ENCODE peak calls at places on chromosomes 6 and 20, in nine cellular contexts. One of them, this sample, is unnamed.

GRCh38 chr6:19788684-19789083 is 48.5 kb upstream of the ID4 start:
- DNase-seq in ovary: no peak
- DNase-seq in stomach: no peak
- DNase-seq in Peyer's patch: no peak
- DNase-seq in esophagus squamous epithelium: no peak
- DNase-seq in vagina: no peak
- DNase-seq in thyroid gland: no peak
- DNase-seq in uterus: no peak
- DNase-seq in IMR-90: no peak
- DNase-seq in this sample: no peak

GRCh38 chr20:62831854-62832211 is 15.0 kb downstream of the COL9A3 start:
- DNase-seq in IMR-90: no peak
- DNase-seq in Peyer's patch: no peak
- DNase-seq in thyroid gland: no peak
- DNase-seq in vagina: no peak
- DNase-seq in stomach: no peak
- DNase-seq in ovary: no peak
- DNase-seq in uterus: no peak
- DNase-seq in esophagus squamous epithelium: no peak
- DNase-seq in this sample: no peak

GRCh38 chr6:161411265-161411944 is 137.5 kb upstream of the AGPAT4 start:
- DNase-seq in esophagus squamous epithelium: no peak
- DNase-seq in IMR-90: no peak
- DNase-seq in stomach: no peak
- DNase-seq in uterus: no peak
- DNase-seq in thyroid gland: no peak
- DNase-seq in Peyer's patch: no peak
- DNase-seq in ovary: no peak
- DNase-seq in vagina: no peak
- DNase-seq in this sample: no peak

GRCh38 chr6:38973178-38974057 is 75.2 kb upstream of the GLP1R start:
- DNase-seq in stomach: no peak
- DNase-seq in ovary: no peak
- DNase-seq in esophagus squamous epithelium: no peak
- DNase-seq in Peyer's patch: no peak
- DNase-seq in IMR-90: peak; percentile 79
- DNase-seq in vagina: no peak
- DNase-seq in uterus: no peak
- DNase-seq in thyroid gland: no peak
- DNase-seq in this sample: peak; percentile 26

GRCh38 chr20:46814366-46815232 is 80.0 kb upstream of the EYA2 start:
- DNase-seq in ovary: no peak
- DNase-seq in stomach: peak; percentile 33
- DNase-seq in thyroid gland: no peak
- DNase-seq in esophagus squamous epithelium: no peak
- DNase-seq in IMR-90: peak; percentile 87
- DNase-seq in Peyer's patch: no peak
- DNase-seq in vagina: peak; percentile 81
- DNase-seq in uterus: no peak
- DNase-seq in this sample: no peak

GRCh38 chr20:46715292-46715756 is 5.9 kb downstream of the SLC2A10 start:
- DNase-seq in stomach: peak; percentile 41
- DNase-seq in IMR-90: peak; percentile 80
- DNase-seq in uterus: peak; percentile 68
- DNase-seq in ovary: peak; percentile 55
- DNase-seq in esophagus squamous epithelium: no peak
- DNase-seq in Peyer's patch: peak; percentile 58
- DNase-seq in vagina: no peak
- DNase-seq in thyroid gland: peak; percentile 46
- DNase-seq in this sample: peak; percentile 60

GRCh38 chr20:43293068-43293786 is 103.5 kb upstream of the PTPRT start:
- DNase-seq in uterus: no peak
- DNase-seq in stomach: no peak
- DNase-seq in IMR-90: no peak
- DNase-seq in esophagus squamous epithelium: no peak
- DNase-seq in ovary: no peak
- DNase-seq in Peyer's patch: no peak
- DNase-seq in vagina: no peak
- DNase-seq in thyroid gland: no peak
- DNase-seq in this sample: no peak

GRCh38 chr6:2852921-2853322 is 11.3 kb upstream of the SERPINB1 start:
- DNase-seq in esophagus squamous epithelium: no peak
- DNase-seq in uterus: no peak
- DNase-seq in Peyer's patch: no peak
- DNase-seq in vagina: no peak
- DNase-seq in stomach: no peak
- DNase-seq in ovary: no peak
- DNase-seq in IMR-90: no peak
- DNase-seq in thyroid gland: no peak
- DNase-seq in this sample: no peak

GRCh38 chr6:160042788-160043301 is 74.0 kb downstream of the IGF2R start:
- DNase-seq in IMR-90: peak; percentile 20
- DNase-seq in thyroid gland: no peak
- DNase-seq in Peyer's patch: no peak
- DNase-seq in vagina: no peak
- DNase-seq in stomach: no peak
- DNase-seq in uterus: no peak
- DNase-seq in ovary: no peak
- DNase-seq in esophagus squamous epithelium: no peak
- DNase-seq in this sample: no peak

GRCh38 chr6:154127638-154128037 is 88.6 kb downstream of the OPRM1 start:
- DNase-seq in IMR-90: no peak
- DNase-seq in esophagus squamous epithelium: no peak
- DNase-seq in thyroid gland: no peak
- DNase-seq in vagina: no peak
- DNase-seq in stomach: no peak
- DNase-seq in uterus: no peak
- DNase-seq in Peyer's patch: no peak
- DNase-seq in ovary: no peak
- DNase-seq in this sample: no peak

GRCh38 chr6:25703005-25703404 is 51.0 kb downstream of the SCGN start:
- DNase-seq in IMR-90: no peak
- DNase-seq in esophagus squamous epithelium: no peak
- DNase-seq in uterus: no peak
- DNase-seq in stomach: no peak
- DNase-seq in vagina: no peak
- DNase-seq in thyroid gland: no peak
- DNase-seq in ovary: no peak
- DNase-seq in Peyer's patch: no peak
- DNase-seq in this sample: no peak

GRCh38 chr6:113500221-113500620 is 356.9 kb upstream of the MARCKS start:
- DNase-seq in vagina: no peak
- DNase-seq in thyroid gland: no peak
- DNase-seq in ovary: no peak
- DNase-seq in Peyer's patch: no peak
- DNase-seq in esophagus squamous epithelium: no peak
- DNase-seq in stomach: no peak
- DNase-seq in uterus: no peak
- DNase-seq in IMR-90: no peak
- DNase-seq in this sample: no peak

GRCh38 chr20:45972500-45973183 is 639 bp upstream of the ZNF335 start:
- DNase-seq in vagina: no peak
- DNase-seq in stomach: no peak
- DNase-seq in IMR-90: no peak
- DNase-seq in esophagus squamous epithelium: no peak
- DNase-seq in Peyer's patch: peak; percentile 97
- DNase-seq in ovary: no peak
- DNase-seq in thyroid gland: no peak
- DNase-seq in uterus: no peak
- DNase-seq in this sample: no peak

GRCh38 chr20:57795347-57795697 is 85.5 kb upstream of the PMEPA1 start:
- DNase-seq in stomach: no peak
- DNase-seq in Peyer's patch: no peak
- DNase-seq in ovary: no peak
- DNase-seq in vagina: no peak
- DNase-seq in uterus: no peak
- DNase-seq in thyroid gland: no peak
- DNase-seq in IMR-90: peak; percentile 2
- DNase-seq in esophagus squamous epithelium: no peak
- DNase-seq in this sample: no peak

GRCh38 chr20:34129518-34130162 is 17.6 kb upstream of the EIF2S2 start:
- DNase-seq in uterus: peak; percentile 44
- DNase-seq in IMR-90: peak; percentile 73
- DNase-seq in thyroid gland: peak; percentile 53
- DNase-seq in stomach: peak; percentile 64
- DNase-seq in Peyer's patch: peak; percentile 73
- DNase-seq in ovary: peak; percentile 51
- DNase-seq in vagina: no peak
- DNase-seq in esophagus squamous epithelium: no peak
- DNase-seq in this sample: peak; percentile 85

GRCh38 chr20:64044484-64045247 is 4.8 kb downstream of the SOX18 start:
- DNase-seq in uterus: no peak
- DNase-seq in esophagus squamous epithelium: no peak
- DNase-seq in IMR-90: peak; percentile 37
- DNase-seq in vagina: no peak
- DNase-seq in stomach: no peak
- DNase-seq in Peyer's patch: no peak
- DNase-seq in ovary: no peak
- DNase-seq in thyroid gland: no peak
- DNase-seq in this sample: no peak

GRCh38 chr6:82555801-82556200 is 192.2 kb downstream of the TPBG start:
- DNase-seq in ovary: no peak
- DNase-seq in IMR-90: peak; percentile 19
- DNase-seq in uterus: no peak
- DNase-seq in Peyer's patch: no peak
- DNase-seq in esophagus squamous epithelium: no peak
- DNase-seq in stomach: no peak
- DNase-seq in vagina: no peak
- DNase-seq in thyroid gland: no peak
- DNase-seq in this sample: no peak

GRCh38 chr6:62891065-62891647 is 320.1 kb upstream of the FKBP1C start:
- DNase-seq in uterus: no peak
- DNase-seq in ovary: no peak
- DNase-seq in thyroid gland: no peak
- DNase-seq in stomach: no peak
- DNase-seq in vagina: no peak
- DNase-seq in Peyer's patch: no peak
- DNase-seq in IMR-90: no peak
- DNase-seq in esophagus squamous epithelium: no peak
- DNase-seq in this sample: no peak

GRCh38 chr6:122007366-122007765 is 392.1 kb upstream of the HSF2 start:
- DNase-seq in stomach: no peak
- DNase-seq in Peyer's patch: no peak
- DNase-seq in vagina: no peak
- DNase-seq in esophagus squamous epithelium: no peak
- DNase-seq in thyroid gland: no peak
- DNase-seq in IMR-90: peak; percentile 43
- DNase-seq in uterus: no peak
- DNase-seq in ovary: no peak
- DNase-seq in this sample: no peak
- H3K27ac ChIP-seq in stomach: no peak overlapping the region
- H3K27ac ChIP-seq in Peyer's patch: no peak overlapping the region
- H3K27ac ChIP-seq in vagina: no peak overlapping the region
- H3K27ac ChIP-seq in esophagus squamous epithelium: no peak overlapping the region
- H3K27ac ChIP-seq in thyroid gland: no peak overlapping the region
- H3K27ac ChIP-seq in IMR-90: no peak overlapping the region
- H3K27ac ChIP-seq in uterus: no peak overlapping the region
- H3K27ac ChIP-seq in ovary: no peak overlapping the region
- H3K27ac ChIP-seq in this sample: no peak overlapping the region

GRCh38 chr6:52598123-52598823 is 21.4 kb upstream of the TRAM2 start:
- DNase-seq in Peyer's patch: peak; percentile 62
- DNase-seq in vagina: peak; percentile 46
- DNase-seq in uterus: peak; percentile 69
- DNase-seq in thyroid gland: peak; percentile 58
- DNase-seq in stomach: peak; percentile 46
- DNase-seq in ovary: peak; percentile 63
- DNase-seq in esophagus squamous epithelium: no peak
- DNase-seq in IMR-90: peak; percentile 74
- DNase-seq in this sample: peak; percentile 69
- TF ChIP-seq POLR2A in Peyer's patch: no peak
- TF ChIP-seq POLR2A in vagina: no peak
- TF ChIP-seq POLR2A in uterus: no peak
- TF ChIP-seq POLR2A in thyroid gland: no peak
- TF ChIP-seq POLR2A in stomach: no peak
- TF ChIP-seq POLR2A in ovary: no peak
- TF ChIP-seq POLR2A in esophagus squamous epithelium: no peak
- TF ChIP-seq POLR2A in IMR-90: no peak
- TF ChIP-seq POLR2A in this sample: no peak

GRCh38 chr6:42452171-42453026 is 673 bp upstream of the TRERF1 start:
- DNase-seq in esophagus squamous epithelium: no peak
- DNase-seq in uterus: peak; percentile 77
- DNase-seq in thyroid gland: peak; percentile 72
- DNase-seq in Peyer's patch: peak; percentile 86
- DNase-seq in IMR-90: peak; percentile 76
- DNase-seq in vagina: no peak
- DNase-seq in ovary: peak; percentile 73
- DNase-seq in stomach: peak; percentile 77
- DNase-seq in this sample: peak; percentile 84

GRCh38 chr6:42450314-42451145 is 1.2 kb downstream of the TRERF1 start:
- DNase-seq in ovary: no peak
- DNase-seq in IMR-90: peak; percentile 33
- DNase-seq in vagina: no peak
- DNase-seq in uterus: peak; percentile 36
- DNase-seq in thyroid gland: peak; percentile 35
- DNase-seq in Peyer's patch: peak; percentile 52
- DNase-seq in stomach: no peak
- DNase-seq in esophagus squamous epithelium: no peak
- DNase-seq in this sample: peak; percentile 55

GRCh38 chr6:42453027-42453648 is 1.4 kb upstream of the TRERF1 start:
- DNase-seq in stomach: peak; percentile 85
- DNase-seq in ovary: peak; percentile 90
- DNase-seq in esophagus squamous epithelium: no peak
- DNase-seq in vagina: no peak
- DNase-seq in IMR-90: peak; percentile 90
- DNase-seq in uterus: peak; percentile 91
- DNase-seq in thyroid gland: peak; percentile 88
- DNase-seq in Peyer's patch: peak; percentile 91
- DNase-seq in this sample: peak; percentile 92

GRCh38 chr6:42451146-42451594 is 556 bp downstream of the TRERF1 start:
- DNase-seq in uterus: no peak
- DNase-seq in Peyer's patch: peak; percentile 50
- DNase-seq in thyroid gland: no peak
- DNase-seq in esophagus squamous epithelium: no peak
- DNase-seq in IMR-90: no peak
- DNase-seq in vagina: no peak
- DNase-seq in ovary: no peak
- DNase-seq in stomach: no peak
- DNase-seq in this sample: no peak

GRCh38 chr6:42451595-42452170 is at the start of gene TRERF1:
- DNase-seq in IMR-90: peak; percentile 81
- DNase-seq in ovary: peak; percentile 64
- DNase-seq in stomach: peak; percentile 51
- DNase-seq in uterus: peak; percentile 62
- DNase-seq in Peyer's patch: peak; percentile 83
- DNase-seq in thyroid gland: peak; percentile 47
- DNase-seq in vagina: no peak
- DNase-seq in esophagus squamous epithelium: no peak
- DNase-seq in this sample: peak; percentile 81
- H3K36me3 ChIP-seq in IMR-90: no peaks in the 10 kb centered on the region
- H3K36me3 ChIP-seq in ovary: no peaks in the 10 kb centered on the region
- H3K36me3 ChIP-seq in stomach: no peaks in the 10 kb centered on the region
- H3K36me3 ChIP-seq in uterus: no peaks in the 10 kb centered on the region
- H3K36me3 ChIP-seq in Peyer's patch: no peaks in the 10 kb centered on the region
- H3K36me3 ChIP-seq in thyroid gland: no peaks in the 10 kb centered on the region
- H3K36me3 ChIP-seq in vagina: no peaks in the 10 kb centered on the region
- H3K36me3 ChIP-seq in esophagus squamous epithelium: no peaks in the 10 kb centered on the region
- H3K36me3 ChIP-seq in this sample: no peaks in the 10 kb centered on the region

DNA sequence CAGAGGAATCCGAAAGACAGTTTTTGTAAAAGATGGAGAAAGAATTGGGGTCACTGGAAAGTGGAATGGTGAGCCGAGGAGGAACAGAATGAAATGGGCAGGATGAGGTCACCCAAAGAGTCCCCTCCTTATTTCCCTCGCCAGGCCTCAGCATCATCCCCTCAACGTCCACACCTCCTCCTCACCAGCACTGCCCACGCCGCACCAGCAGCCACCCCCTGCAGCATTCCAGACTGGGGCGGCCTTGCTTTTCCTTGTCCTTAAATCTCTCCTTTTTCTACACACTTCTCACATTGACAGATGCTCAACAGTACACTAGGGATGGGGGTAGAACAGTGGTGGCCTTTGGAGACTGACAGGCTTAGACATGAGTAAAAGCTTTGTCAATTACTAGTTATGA is 363.1 kb upstream of the NOX3 start:
- DNase-seq in uterus: no peak
- DNase-seq in ovary: no peak
- DNase-seq in Peyer's patch: no peak
- DNase-seq in IMR-90: no peak
- DNase-seq in vagina: no peak
- DNase-seq in esophagus squamous epithelium: no peak
- DNase-seq in stomach: no peak
- DNase-seq in thyroid gland: no peak
- DNase-seq in this sample: no peak
- H3K27ac ChIP-seq in uterus: no peak overlapping the region
- H3K27ac ChIP-seq in ovary: no peak overlapping the region
- H3K27ac ChIP-seq in Peyer's patch: no peak overlapping the region
- H3K27ac ChIP-seq in IMR-90: no peak overlapping the region
- H3K27ac ChIP-seq in vagina: no peak overlapping the region
- H3K27ac ChIP-seq in esophagus squamous epithelium: no peak overlapping the region
- H3K27ac ChIP-seq in stomach: no peak overlapping the region
- H3K27ac ChIP-seq in thyroid gland: no peak overlapping the region
- H3K27ac ChIP-seq in this sample: no peak overlapping the region